ENCODE peak calls at places on chromosomes 7 and 10, in six cellular contexts. U is lower lobe of right lung, E is heart right ventricle, R is neural crest cell, X is brain microvascular endothelial cell, H is tibial nerve. D is an unnamed sample.

GRCh38 chr7:156185076-156185475 is 372.8 kb upstream of the SHH start:
- DNase-seq in H (no peak), R (no peak), U (no peak), E (no peak), X (no peak), D (no peak)

GRCh38 chr7:29969706-29970105 is 19.9 kb downstream of the SCRN1 start:
- DNase-seq in R (no peak), E (no peak), X (no peak), U (no peak), H (no peak), D (no peak)

GRCh38 chr7:150756858-150757257 is 19.6 kb downstream of the GIMAP5 start:
- DNase-seq in E (no peak), R (no peak), U (no peak), H (no peak), X (no peak), D (no peak)

GRCh38 chr10:114697061-114697598 is 39.1 kb upstream of the ABLIM1 start:
- DNase-seq in R (no peak), X (no peak), U (peak), H (no peak), E (peak), D (no peak)

GRCh38 chr7:151859111-151859947 is 17.6 kb downstream of the PRKAG2 start:
- DNase-seq in X (no peak), U (peak), E (no peak), H (no peak), R (no peak), D (no peak)

GRCh38 chr7:33616752-33617151 is 288.6 kb upstream of the BMPER start:
- DNase-seq in E (no peak), H (no peak), U (no peak), X (no peak), R (no peak), D (no peak)

GRCh38 chr7:46494026-46494425 is 573.0 kb upstream of the IGFBP3 start:
- DNase-seq in U (no peak), R (no peak), X (peak), E (no peak), H (no peak), D (no peak)

GRCh38 chr10:71239946-71240795 is 27.8 kb downstream of the UNC5B start:
- DNase-seq in E (peak), H (no peak), X (no peak), R (no peak), U (no peak), D (no peak)

GRCh38 chr7:3733541-3734140 is 432.6 kb downstream of the SDK1 start:
- DNase-seq in U (no peak), H (no peak), E (no peak), X (no peak), R (no peak), D (no peak)

GRCh38 chr7:113636727-113637421 is 281.9 kb downstream of the PPP1R3A start:
- DNase-seq in U (no peak), E (no peak), X (peak), R (no peak), H (no peak), D (no peak)

GRCh38 chr10:31321396-31321941 is 2.5 kb downstream of the ZEB1 start:
- DNase-seq in R (no peak), E (peak), U (no peak), H (no peak), X (no peak), D (no peak)

GRCh38 chr10:105023706-105024105 is 382.6 kb downstream of the SORCS3 start:
- DNase-seq in X (no peak), E (no peak), R (no peak), U (no peak), H (peak), D (no peak)

GRCh38 chr10:102452672-102453340 is 1.5 kb upstream of the C10orf95 start:
- DNase-seq in H (no peak), X (peak), U (peak), E (peak), R (no peak), D (no peak)

GRCh38 chr7:83267141-83267631 is 104.5 kb upstream of the PCLO start:
- DNase-seq in R (no peak), X (no peak), E (no peak), H (no peak), U (no peak), D (no peak)

GRCh38 chr10:101466016-101466912 is 112.3 kb downstream of the BTRC start:
- DNase-seq in H (no peak), X (no peak), R (no peak), E (no peak), U (no peak), D (no peak)

GRCh38 chr10:80407836-80408197 is 534 bp upstream of the PRXL2A start:
- DNase-seq in R (peak), X (no peak), U (peak), E (no peak), H (no peak), D (no peak)

GRCh38 chr7:130650616-130651015 is 17.9 kb downstream of the COPG2 start:
- DNase-seq in H (no peak), E (no peak), R (no peak), U (no peak), X (no peak), D (no peak)

GRCh38 chr7:636396-636795 is 90.1 kb upstream of the DNAAF5 start:
- DNase-seq in E (peak), H (no peak), R (no peak), U (no peak), X (peak), D (no peak)

GRCh38 chr7:154990964-154991514 is 11.9 kb downstream of the PAXIP1 start:
- DNase-seq in R (no peak), X (no peak), U (no peak), E (no peak), H (no peak), D (no peak)

GRCh38 chr10:99676435-99676834 is 17.1 kb downstream of the ENTPD7 start:
- DNase-seq in X (peak), E (no peak), R (no peak), H (no peak), U (no peak), D (no peak)

GRCh38 chr7:109354000-109354399 is 784.3 kb downstream of the DNAJB9 start:
- DNase-seq in R (no peak), U (no peak), H (no peak), E (no peak), X (no peak), D (no peak)

GRCh38 chr10:132407846-132408278 is 10.9 kb downstream of the PWWP2B start:
- DNase-seq in H (no peak), U (peak), X (peak), E (no peak), R (no peak), D (no peak)

GRCh38 chr10:21498977-21499376 is 26.5 kb downstream of the SKIDA1 start:
- DNase-seq in U (no peak), R (no peak), X (no peak), E (no peak), H (no peak), D (no peak)

GRCh38 chr7:89926721-89927120 is 227.5 kb upstream of the STEAP1 start:
- DNase-seq in U (no peak), R (no peak), E (no peak), X (no peak), H (no peak), D (no peak)

GRCh38 chr7:78165454-78165853 is 366.9 kb downstream of the PHTF2 start:
- DNase-seq in E (no peak), U (no peak), H (no peak), R (no peak), X (no peak), D (no peak)

GRCh38 chr7:20141666-20142065 is 75.5 kb downstream of the MACC1 start:
- DNase-seq in E (no peak), U (no peak), R (peak), X (peak), H (no peak), D (no peak)

GRCh38 chr10:36880898-36881297 is 244.5 kb upstream of the ANKRD30A start:
- DNase-seq in U (no peak), E (no peak), H (no peak), X (peak), R (no peak), D (no peak)

DNA sequence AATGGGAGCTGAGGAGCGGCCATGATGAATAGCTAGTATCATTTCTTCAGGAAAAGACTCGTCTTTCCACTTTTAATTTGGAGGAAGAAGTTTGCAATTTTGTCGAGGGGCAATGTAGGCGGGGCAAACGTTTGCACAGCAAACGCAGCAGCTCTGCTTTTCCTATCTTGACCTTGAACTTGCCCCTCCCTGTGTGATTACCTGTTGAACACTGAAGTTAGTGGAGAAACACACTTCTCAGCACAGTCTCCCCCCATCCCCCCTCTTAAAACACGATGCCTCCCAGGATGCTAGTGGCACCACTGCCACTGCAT is 178 bp upstream of the EPDR1 start:
- DNase-seq in X (no peak), R (no peak), H (no peak), E (no peak), U (no peak), D (no peak)
- TF ChIP-seq CTCF in X (peak), R (peak), H (no peak), E (no peak), U (no peak), D (no peak)

DNA sequence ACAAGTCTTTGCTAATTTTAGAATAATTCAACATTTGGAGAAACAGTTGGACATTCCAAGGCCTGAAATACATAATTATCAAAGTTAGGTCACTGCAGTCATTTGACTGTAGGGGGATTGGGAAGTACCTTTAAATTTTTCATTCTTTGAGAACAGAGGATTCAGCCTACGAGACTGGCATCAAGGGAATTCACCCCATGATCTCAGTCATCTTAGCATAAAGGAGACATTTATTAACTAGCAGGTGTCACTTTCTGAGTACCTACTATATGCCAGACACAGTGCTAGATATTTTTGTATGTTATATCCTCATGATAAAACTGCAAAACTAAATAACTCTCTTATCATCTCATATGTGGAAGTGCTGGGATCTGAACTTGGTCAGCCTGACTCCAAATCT is 85.4 kb downstream of the DOCK4 start:
- DNase-seq in H (no peak), U (no peak), E (no peak), R (no peak), X (no peak), D (no peak)
- TF ChIP-seq CTCF in H (no peak), U (no peak), E (no peak), R (no peak), X (no peak), D (no peak)

GRCh38 chr7:135706038-135706742 is 21.8 kb downstream of the SLC13A4 start:
- DNase-seq in E (no peak), U (no peak), H (no peak), X (no peak), R (no peak), D (no peak)

GRCh38 chr7:135706858-135707569 is 21.0 kb downstream of the SLC13A4 start:
- DNase-seq in U (no peak), R (no peak), X (no peak), H (no peak), E (no peak), D (no peak)

GRCh38 chr7:135704698-135705097 is 23.3 kb downstream of the SLC13A4 start:
- DNase-seq in X (peak), U (no peak), H (no peak), R (no peak), E (no peak), D (no peak)

GRCh38 chr7:135707570-135707966 is 20.4 kb downstream of the SLC13A4 start:
- DNase-seq in H (no peak), E (no peak), R (no peak), U (no peak), X (no peak), D (no peak)

GRCh38 chr7:135704074-135704473 is 23.9 kb downstream of the SLC13A4 start:
- DNase-seq in R (no peak), H (no peak), U (no peak), X (no peak), E (no peak), D (no peak)
- TF ChIP-seq CTCF in R (no peak), H (no peak), U (no peak), X (peak), E (no peak), D (no peak)

DNA sequence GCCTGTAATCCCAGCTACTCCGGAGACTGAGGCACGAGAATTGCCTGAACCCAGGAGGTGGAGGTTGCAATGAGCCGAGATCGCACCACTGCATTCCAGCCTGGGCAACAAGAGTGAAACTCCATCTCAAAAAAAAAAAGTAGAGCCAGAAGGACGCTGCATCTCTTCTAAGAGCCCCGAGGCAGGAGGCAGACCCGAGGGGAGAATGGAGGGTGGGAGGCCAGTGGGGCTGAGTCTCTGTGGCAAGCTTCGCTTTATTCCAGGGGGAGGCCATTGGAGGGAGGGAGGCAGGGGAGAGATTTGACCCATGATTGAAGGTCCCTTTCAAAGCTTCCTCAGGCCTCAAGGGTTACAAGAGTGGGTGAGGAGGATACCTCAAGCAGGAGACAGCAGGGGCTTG is 18.7 kb downstream of the TTYH3 start:
- DNase-seq in X (no peak), H (no peak), R (no peak), E (no peak), U (no peak), D (no peak)
- TF ChIP-seq CTCF in X (no peak), H (no peak), R (no peak), E (no peak), U (no peak), D (no peak)

GRCh38 chr10:3136336-3136735 is 36.2 kb downstream of the PITRM1 start:
- DNase-seq in U (no peak), E (peak), H (no peak), R (no peak), X (no peak), D (no peak)

GRCh38 chr10:3137958-3138726 is 34.4 kb downstream of the PITRM1 start:
- DNase-seq in U (no peak), X (no peak), H (no peak), E (no peak), R (no peak), D (no peak)

GRCh38 chr10:3133948-3134347 is 38.6 kb downstream of the PITRM1 start:
- DNase-seq in R (no peak), U (no peak), H (no peak), E (no peak), X (no peak), D (no peak)

GRCh38 chr10:3139135-3139910 is 33.3 kb downstream of the PITRM1 start:
- DNase-seq in E (no peak), R (no peak), X (no peak), U (no peak), H (no peak), D (no peak)

GRCh38 chr10:3136763-3137611 is 35.6 kb downstream of the PITRM1 start:
- DNase-seq in X (no peak), E (peak), R (no peak), U (no peak), H (no peak), D (no peak)
- TF ChIP-seq CTCF in X (no peak), E (no peak), R (no peak), U (no peak), H (no peak), D (no peak)

DNA sequence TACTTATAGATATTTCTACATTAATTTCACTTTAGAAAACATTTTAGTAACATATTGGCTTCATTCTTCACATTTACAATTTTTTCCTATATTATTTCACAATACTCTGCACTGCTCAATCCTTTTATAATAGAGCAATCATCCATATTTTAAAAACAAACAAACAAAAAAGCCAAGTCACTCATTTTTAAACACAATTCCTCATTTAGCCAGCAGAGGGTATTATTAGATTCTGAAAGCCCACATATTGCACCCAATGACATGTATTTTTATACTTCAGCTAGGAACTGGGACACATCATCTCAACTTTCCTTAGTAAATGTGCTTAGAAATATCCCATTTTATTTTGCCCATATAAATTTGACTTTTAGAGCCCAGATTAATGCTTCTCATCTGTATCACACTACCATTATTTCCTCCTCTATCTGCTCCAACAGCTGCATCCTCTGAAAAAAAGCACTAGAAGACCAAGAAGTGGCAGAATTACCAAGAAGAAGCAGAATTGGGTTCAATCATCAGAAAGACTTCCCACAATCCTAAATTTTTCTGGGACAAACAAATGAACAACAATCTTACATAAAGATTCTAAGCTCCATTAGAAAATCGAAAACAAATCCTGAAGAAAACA is 29.5 kb downstream of the CTNNA3 start:
- DNase-seq in H (no peak), R (no peak), X (no peak), E (no peak), U (no peak), D (no peak)
- TF ChIP-seq CTCF in H (peak), R (peak), X (peak), E (peak), U (peak), D (no peak)

GRCh38 chr10:91410638-91411367 is 659 bp downstream of the HECTD2 start:
- DNase-seq in H (no peak), E (peak), U (no peak), X (peak), R (no peak), D (no peak)
- TF ChIP-seq CTCF in H (no peak), E (no peak), U (no peak), X (no peak), R (peak), D (no peak)

DNA sequence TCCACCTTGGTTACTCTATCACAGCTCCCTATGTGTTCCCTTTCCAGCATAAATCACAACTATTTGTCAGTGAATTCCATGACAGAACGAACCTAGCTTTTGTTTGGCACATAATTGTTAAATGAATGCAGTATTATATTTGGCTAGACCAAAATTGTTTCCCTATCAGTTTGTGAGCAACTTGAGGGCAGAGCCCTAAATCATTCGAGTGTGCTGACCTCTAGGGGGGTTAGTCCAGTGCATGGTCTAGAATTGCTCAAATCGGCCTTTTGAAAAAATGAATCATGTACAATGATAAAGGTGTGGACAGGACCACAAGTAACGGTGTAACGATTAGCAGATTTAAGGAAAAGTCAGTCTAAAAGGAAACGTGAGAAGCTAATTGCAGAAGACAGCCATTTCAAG is 475 bp upstream of the NRBF2 start:
- DNase-seq in R (no peak), X (no peak), H (no peak), E (no peak), U (no peak), D (no peak)
- TF ChIP-seq CTCF in R (no peak), X (no peak), H (no peak), E (no peak), U (no peak), D (no peak)

DNA sequence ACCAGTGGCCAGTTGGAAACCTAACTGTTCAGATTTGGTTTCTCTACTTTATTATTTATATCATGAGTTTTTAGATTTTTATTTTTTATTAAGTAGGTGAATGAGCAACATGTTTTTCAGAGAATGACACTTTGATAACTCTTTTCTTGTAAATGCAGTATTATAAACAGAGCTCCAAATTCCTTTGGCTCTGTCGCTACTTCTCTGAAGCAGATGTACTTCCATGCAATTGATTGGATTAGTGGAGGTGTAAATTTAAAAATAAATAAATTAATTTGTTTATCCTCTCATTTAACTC is 34.3 kb upstream of the ICA1 start:
- DNase-seq in H (no peak), U (no peak), R (no peak), X (no peak), E (no peak), D (no peak)
- TF ChIP-seq CTCF in H (no peak), U (no peak), R (no peak), X (no peak), E (no peak), D (no peak)

DNA sequence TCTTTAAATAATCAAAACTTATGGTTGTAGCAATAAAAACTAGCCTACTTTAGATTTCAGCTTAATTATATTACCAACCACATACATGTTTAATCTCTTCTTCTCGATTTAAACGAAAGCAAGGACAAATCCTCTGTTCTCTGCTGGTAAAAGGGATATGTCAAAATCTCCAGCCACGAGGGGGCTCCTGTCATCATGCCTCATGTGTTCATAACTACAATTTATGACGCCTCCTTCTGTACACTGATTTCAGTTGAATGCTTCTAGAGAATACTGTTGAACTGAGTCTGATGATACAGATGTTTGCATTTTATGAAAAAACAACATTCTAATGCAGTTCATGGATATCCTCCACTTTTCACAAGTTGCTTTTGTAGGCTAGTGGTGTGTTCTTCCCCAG is 220.0 kb upstream of the DPP6 start:
- DNase-seq in E (no peak), X (no peak), U (no peak), H (no peak), R (no peak), D (no peak)
- TF ChIP-seq CTCF in E (no peak), X (no peak), U (no peak), H (no peak), R (no peak), D (no peak)

D was measured in omental fat pad.